ENCODE peak calls at places on chromosomes 1 and 21, in eight cellular contexts. S is NB4, Z is heart left ventricle, R is HepG2, D is ovary, O is sigmoid colon, L is prostate gland, C is suprapubic skin. G is an unnamed sample.

GRCh38 chr1:58652351-58653184 is 47.3 kb downstream of the MYSM1 start:
- DNase-seq in S (peak), Z (peak), R (peak), D (peak), O (peak), L (peak), C (no peak), G (peak)

GRCh38 chr1:153390938-153391710 is at the start of gene S100A8:
- DNase-seq in S (peak), Z (peak), R (no peak), D (no peak), O (peak), L (peak), C (no peak), G (no peak)

GRCh38 chr1:175354080-175354479 is 161.5 kb upstream of the KIAA0040 start:
- DNase-seq in S (no peak), Z (no peak), R (no peak), D (no peak), O (no peak), L (no peak), C (no peak), G (no peak)

GRCh38 chr1:28437924-28438699 is 67.7 kb upstream of the RCC1 start:
- DNase-seq in S (peak), Z (peak), R (peak), D (peak), O (peak), L (peak), C (peak), G (peak)

GRCh38 chr1:43144228-43144627 is 27.9 kb downstream of the EBNA1BP2 start:
- DNase-seq in S (no peak), Z (no peak), R (no peak), D (no peak), O (no peak), L (no peak), C (no peak), G (no peak)

GRCh38 chr1:23446644-23447310 is 22.2 kb upstream of the TCEA3 start:
- DNase-seq in S (no peak), Z (no peak), R (no peak), D (no peak), O (no peak), L (no peak), C (no peak), G (no peak)

GRCh38 chr1:150102986-150103385 is 35.4 kb downstream of the VPS45 start:
- DNase-seq in S (no peak), Z (no peak), R (no peak), D (no peak), O (no peak), L (no peak), C (no peak), G (no peak)

GRCh38 chr1:73832276-73832825 is 365.6 kb downstream of the LRRIQ3 start:
- DNase-seq in S (no peak), Z (no peak), R (no peak), D (no peak), O (no peak), L (no peak), C (no peak), G (no peak)

GRCh38 chr1:194318790-194319280 is 1132.4 kb upstream of the B3GALT2 start:
- DNase-seq in S (no peak), Z (no peak), R (no peak), D (no peak), O (no peak), L (no peak), C (no peak), G (no peak)

GRCh38 chr1:29975036-29975694 is 738.8 kb downstream of the PTPRU start:
- DNase-seq in S (peak), Z (no peak), R (peak), D (no peak), O (no peak), L (no peak), C (no peak), G (no peak)

GRCh38 chr1:24263211-24263610 is 55.9 kb upstream of the GRHL3 start:
- DNase-seq in S (no peak), Z (no peak), R (peak), D (no peak), O (no peak), L (no peak), C (no peak), G (no peak)

GRCh38 chr1:165836664-165837482 is 9.5 kb downstream of the UCK2 start:
- DNase-seq in S (no peak), Z (no peak), R (no peak), D (no peak), O (no peak), L (no peak), C (no peak), G (no peak)

GRCh38 chr1:84985365-84985764 is 11.5 kb downstream of the MCOLN2 start:
- DNase-seq in S (no peak), Z (no peak), R (no peak), D (no peak), O (no peak), L (no peak), C (no peak), G (no peak)

GRCh38 chr1:6212193-6212959 is 6.5 kb downstream of the RNF207 start:
- DNase-seq in S (peak), Z (no peak), R (no peak), D (no peak), O (no peak), L (no peak), C (no peak), G (no peak)

GRCh38 chr1:185526318-185527307 is 207.6 kb upstream of the HMCN1 start:
- DNase-seq in S (peak), Z (no peak), R (no peak), D (no peak), O (no peak), L (no peak), C (no peak), G (no peak)

GRCh38 chr1:228420968-228421826 is 4.5 kb upstream of the TRIM17 start:
- DNase-seq in S (no peak), Z (no peak), R (no peak), D (no peak), O (no peak), L (no peak), C (no peak), G (no peak)

GRCh38 chr1:228337031-228337564 is 69.5 kb downstream of the TRIM11 start:
- DNase-seq in S (no peak), Z (no peak), R (no peak), D (peak), O (peak), L (no peak), C (no peak), G (no peak)

GRCh38 chr1:1881727-1882126 is 9.2 kb downstream of the GNB1 start:
- DNase-seq in S (no peak), Z (no peak), R (no peak), D (no peak), O (no peak), L (no peak), C (no peak), G (no peak)

GRCh38 chr1:192506741-192507155 is 68.8 kb upstream of the RGS1 start:
- DNase-seq in S (peak), Z (no peak), R (peak), D (no peak), O (no peak), L (no peak), C (no peak), G (no peak)

GRCh38 chr1:21670956-21671902 is 2.1 kb upstream of the RAP1GAP start:
- DNase-seq in S (no peak), Z (peak), R (no peak), D (no peak), O (peak), L (no peak), C (peak), G (no peak)

GRCh38 chr1:165696625-165697100 is 1.7 kb downstream of the ALDH9A1 start:
- DNase-seq in S (peak), Z (no peak), R (no peak), D (peak), O (no peak), L (peak), C (no peak), G (no peak)

GRCh38 chr1:63659448-63659847 is 66.2 kb downstream of the PGM1 start:
- DNase-seq in S (no peak), Z (no peak), R (no peak), D (no peak), O (no peak), L (no peak), C (no peak), G (no peak)

GRCh38 chr1:6603851-6604558 is 1.3 kb upstream of the KLHL21 start:
- DNase-seq in S (no peak), Z (peak), R (peak), D (peak), O (peak), L (peak), C (peak), G (no peak)

GRCh38 chr1:151612506-151613274 is 840 bp downstream of the SNX27 start:
- DNase-seq in S (peak), Z (peak), R (no peak), D (peak), O (no peak), L (peak), C (no peak), G (no peak)

GRCh38 chr1:110035236-110035752 is 870 bp downstream of the STRIP1 start:
- DNase-seq in S (no peak), Z (no peak), R (no peak), D (no peak), O (no peak), L (no peak), C (no peak), G (no peak)

GRCh38 chr1:197695961-197696360 is 79.3 kb downstream of the DENND1B start:
- DNase-seq in S (no peak), Z (no peak), R (no peak), D (peak), O (no peak), L (no peak), C (no peak), G (no peak)

GRCh38 chr1:29197590-29197924 is 15.9 kb upstream of the SRSF4 start:
- DNase-seq in S (peak), Z (no peak), R (peak), D (no peak), O (peak), L (peak), C (no peak), G (no peak)

GRCh38 chr1:24191860-24192259 is 4.8 kb upstream of the IFNLR1 start:
- DNase-seq in S (peak), Z (no peak), R (no peak), D (no peak), O (no peak), L (no peak), C (no peak), G (peak)

GRCh38 chr1:234435620-234436019 is 43.4 kb downstream of the TARBP1 start:
- DNase-seq in S (no peak), Z (no peak), R (no peak), D (no peak), O (no peak), L (no peak), C (no peak), G (no peak)

GRCh38 chr1:13478687-13479086 is 35.1 kb downstream of the LRRC38 start:
- DNase-seq in S (no peak), Z (no peak), R (no peak), D (no peak), O (no peak), L (no peak), C (no peak), G (no peak)

GRCh38 chr1:235954306-235955283 is 87.9 kb upstream of the LYST start:
- DNase-seq in S (peak), Z (peak), R (peak), D (no peak), O (peak), L (no peak), C (no peak), G (no peak)

GRCh38 chr21:44415073-44416025 is 40.0 kb upstream of the LRRC3 start:
- DNase-seq in S (no peak), Z (peak), R (no peak), D (no peak), O (peak), L (no peak), C (peak), G (no peak)

GRCh38 chr1:26717066-26717465 is 21.3 kb downstream of the ARID1A start:
- DNase-seq in S (no peak), Z (no peak), R (no peak), D (no peak), O (no peak), L (no peak), C (no peak), G (no peak)

GRCh38 chr1:36149973-36150295 is 648 bp upstream of the TRAPPC3 start:
- DNase-seq in S (no peak), Z (no peak), R (no peak), D (no peak), O (no peak), L (no peak), C (no peak), G (no peak)

GRCh38 chr1:36148821-36149236 is 457 bp downstream of the TRAPPC3 start:
- DNase-seq in S (no peak), Z (no peak), R (no peak), D (no peak), O (no peak), L (no peak), C (no peak), G (no peak)

GRCh38 chr1:36150296-36151132 is 1.2 kb upstream of the TRAPPC3 start:
- DNase-seq in S (peak), Z (peak), R (peak), D (peak), O (peak), L (peak), C (peak), G (peak)

GRCh38 chr1:36151133-36151844 is 2.0 kb upstream of the TRAPPC3 start:
- DNase-seq in S (no peak), Z (no peak), R (no peak), D (no peak), O (no peak), L (no peak), C (no peak), G (no peak)

DNA sequence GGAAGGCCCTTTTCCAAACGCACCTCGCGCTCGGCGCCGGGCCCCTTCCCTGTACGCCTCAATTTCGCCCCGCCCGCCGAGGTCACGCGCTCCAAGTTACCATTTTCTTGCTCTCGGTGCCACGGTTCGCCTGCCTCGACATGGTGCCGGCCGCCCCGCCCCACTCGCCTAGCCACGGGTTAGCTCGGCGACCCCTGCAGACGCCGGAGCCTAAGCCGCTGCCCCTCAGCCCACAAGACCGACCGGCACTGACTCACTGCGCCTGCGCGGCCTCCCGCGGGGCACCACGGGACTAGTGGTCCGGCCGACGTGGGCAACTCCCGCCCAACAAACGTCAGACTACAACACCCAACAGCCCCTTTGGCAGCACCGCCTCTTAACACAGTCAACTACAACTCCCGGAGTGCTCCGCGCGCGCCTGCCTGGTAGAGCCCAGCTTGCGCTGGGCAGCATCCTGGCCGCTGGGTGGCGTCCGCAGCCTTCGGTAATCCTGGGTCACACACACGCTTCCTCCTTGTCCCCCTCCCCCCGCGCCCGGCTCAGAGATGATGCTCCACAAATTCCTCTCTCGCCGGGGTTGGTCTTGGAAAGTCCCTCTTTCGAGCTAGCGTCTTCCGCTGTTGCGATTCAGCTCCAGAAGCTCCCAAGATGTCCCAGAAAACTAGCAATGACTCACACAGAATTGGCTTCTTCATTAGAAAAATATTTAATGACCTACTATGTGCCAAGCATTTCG is at the start of gene TRAPPC3:
- DNase-seq in S (peak), Z (peak), R (peak), D (peak), O (peak), L (peak), C (peak), G (peak)
- TF ChIP-seq POLR2A in S (peak), Z (peak), R (peak), D (peak), O (peak), L (peak), C (peak), G (peak)

GRCh38 chr1:40980453-40981121 is 1.1 kb downstream of the CTPS1 start:
- DNase-seq in S (peak), Z (no peak), R (no peak), D (no peak), O (no peak), L (no peak), C (no peak), G (peak)
- TF ChIP-seq POLR2A in S (no peak), Z (no peak), R (peak), D (no peak), O (no peak), L (no peak), C (no peak), G (no peak)

GRCh38 chr1:53483656-53484055 is 24.5 kb downstream of the DMRTB1 start:
- DNase-seq in S (no peak), Z (no peak), R (no peak), D (no peak), O (no peak), L (no peak), C (no peak), G (no peak)
- TF ChIP-seq POLR2A in S (no peak), Z (no peak), R (no peak), D (no peak), O (no peak), L (no peak), C (no peak), G (no peak)

DNA sequence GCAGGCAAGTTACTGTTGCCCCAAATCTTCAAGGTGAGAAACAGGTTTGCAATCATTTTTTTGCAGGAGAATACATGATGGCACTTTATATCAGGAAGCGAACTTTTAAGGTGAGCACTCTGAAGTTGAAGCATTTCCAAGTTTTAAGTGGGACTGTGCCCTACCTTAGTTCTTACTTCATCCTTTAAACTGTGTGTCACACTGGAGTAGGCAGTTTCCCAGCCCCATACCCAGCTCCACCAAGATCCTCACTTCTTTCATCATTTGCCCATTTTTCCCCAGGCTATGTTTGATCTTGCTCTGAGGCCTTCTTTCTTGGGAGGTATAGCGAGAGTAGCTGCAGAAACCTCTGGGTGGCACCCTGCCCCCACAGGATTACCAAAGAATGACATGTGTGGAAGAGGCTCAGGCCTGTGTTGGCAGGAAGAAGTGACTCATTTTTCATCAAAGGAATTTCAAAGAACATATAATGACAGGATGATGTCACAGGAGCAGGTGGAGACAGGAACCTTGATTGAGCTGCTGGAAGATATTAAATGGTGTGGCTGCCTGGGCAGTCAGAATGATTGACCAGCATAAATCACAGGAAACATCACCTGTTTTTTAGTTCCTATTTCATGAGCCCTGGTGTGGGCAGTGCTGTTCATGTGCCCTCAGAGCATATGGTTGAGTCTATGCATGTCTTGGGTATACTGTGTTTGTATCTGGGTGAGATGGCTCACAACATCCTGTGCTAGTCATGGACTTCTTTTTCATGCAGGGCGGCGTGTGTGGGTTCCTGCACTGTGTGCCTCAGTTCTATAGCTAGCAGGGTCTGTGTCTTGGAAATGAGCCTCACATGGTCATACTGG is 20.8 kb upstream of the MACF1 start:
- DNase-seq in S (peak), Z (peak), R (peak), D (no peak), O (no peak), L (peak), C (no peak), G (peak)
- TF ChIP-seq POLR2A in S (no peak), Z (no peak), R (no peak), D (no peak), O (no peak), L (no peak), C (no peak), G (no peak)

GRCh38 chr1:9238550-9238949 is 4.0 kb downstream of the H6PD start:
- DNase-seq in S (peak), Z (no peak), R (no peak), D (no peak), O (no peak), L (no peak), C (no peak), G (no peak)
- TF ChIP-seq POLR2A in S (no peak), Z (no peak), R (no peak), D (no peak), O (no peak), L (no peak), C (no peak), G (no peak)

GRCh38 chr1:33586111-33586510 is 113.7 kb downstream of the ZSCAN20 start:
- DNase-seq in S (no peak), Z (no peak), R (peak), D (no peak), O (no peak), L (no peak), C (no peak), G (peak)

GRCh38 chr1:33588726-33589125 is 116.3 kb downstream of the ZSCAN20 start:
- DNase-seq in S (no peak), Z (no peak), R (no peak), D (no peak), O (no peak), L (no peak), C (no peak), G (no peak)

GRCh38 chr1:33583567-33583966 is 111.1 kb downstream of the ZSCAN20 start:
- DNase-seq in S (no peak), Z (no peak), R (no peak), D (no peak), O (no peak), L (no peak), C (no peak), G (no peak)

GRCh38 chr1:33586795-33587194 is 114.3 kb downstream of the ZSCAN20 start:
- DNase-seq in S (no peak), Z (no peak), R (no peak), D (no peak), O (no peak), L (no peak), C (no peak), G (no peak)
- TF ChIP-seq POLR2A in S (no peak), Z (no peak), R (no peak), D (no peak), O (no peak), L (no peak), C (no peak), G (no peak)

DNA sequence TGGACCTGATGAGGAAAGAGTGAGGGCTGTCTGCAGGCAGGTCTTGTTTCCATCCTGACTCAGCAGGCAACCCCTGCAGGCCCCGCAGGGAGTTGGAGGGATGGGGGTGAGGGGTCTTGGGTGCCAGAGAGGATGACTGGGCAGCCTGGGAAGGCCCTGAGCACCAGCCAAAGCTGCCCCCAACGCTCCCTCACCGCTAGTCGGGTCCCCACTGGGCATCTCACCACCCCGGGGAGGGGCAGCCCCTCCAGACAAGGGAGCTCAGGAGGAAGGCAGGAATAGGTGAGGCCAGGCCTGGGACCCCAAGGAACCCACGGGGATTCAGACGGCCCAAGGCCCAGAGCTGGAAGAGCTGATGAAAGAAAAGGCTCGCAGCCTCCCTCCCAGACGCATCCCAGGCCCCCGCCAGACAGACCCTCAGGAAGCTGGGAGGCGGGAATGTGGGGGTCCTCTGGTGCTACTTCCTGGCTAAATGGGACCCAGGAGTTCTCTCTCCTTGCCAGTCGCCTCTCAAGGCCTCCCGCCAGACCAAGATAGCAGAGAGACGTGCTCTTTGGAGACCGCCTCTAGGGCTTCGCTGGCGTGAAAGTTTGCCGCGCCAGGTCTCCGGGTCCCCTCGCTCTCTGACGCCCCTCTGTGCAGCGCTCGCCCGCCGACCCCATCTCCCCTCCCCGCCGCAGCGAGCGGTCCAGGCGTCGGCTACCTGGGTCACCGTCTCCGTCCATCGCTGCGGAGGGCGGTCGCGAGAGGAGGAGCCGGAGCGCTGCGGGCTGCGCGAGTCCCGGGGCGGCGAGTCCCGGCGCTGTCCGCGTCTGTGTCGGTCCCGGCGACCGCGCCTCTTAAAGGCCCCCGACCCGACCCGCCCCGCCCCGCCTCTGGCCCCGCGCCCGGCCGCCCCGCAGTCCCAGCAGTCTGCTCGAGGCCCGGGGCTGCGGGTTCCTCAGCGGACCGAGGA is at the start of gene FBXO2:
- DNase-seq in S (no peak), Z (no peak), R (no peak), D (no peak), O (no peak), L (no peak), C (no peak), G (no peak)
- TF ChIP-seq POLR2A in S (no peak), Z (no peak), R (peak), D (no peak), O (no peak), L (no peak), C (no peak), G (no peak)